ENCODE peak calls at places on chromosomes 4 and X, in four cellular contexts. U, O, V and E are unnamed samples.

GRCh38 chr4:102678107-102678506 is 82.7 kb downstream of the MANBA start:
- DNase-seq in V (no peak), U (no peak), O (no peak), E (no peak)

GRCh38 chr4:169243808-169244207 is 26.9 kb downstream of the SH3RF1 start:
- DNase-seq in U (no peak), V (no peak), O (peak; percentile 33), E (no peak)

GRCh38 chr4:114036426-114036825 is 57.0 kb upstream of the ARSJ start:
- DNase-seq in U (no peak), V (no peak), O (no peak), E (no peak)

GRCh38 chrX:101191217-101191750 is 28.3 kb upstream of the DRP2 start:
- DNase-seq in V (no peak), O (no peak), U (peak; percentile 41), E (peak; percentile 69)

GRCh38 chr4:19205853-19206252 is 1045.9 kb upstream of the SLIT2 start:
- DNase-seq in V (no peak), O (no peak), U (no peak), E (no peak)

GRCh38 chr4:17769406-17770174 is 11.8 kb downstream of the FAM184B start:
- DNase-seq in O (no peak), V (no peak), U (no peak), E (no peak)

GRCh38 chr4:87101543-87102199 is 118.7 kb downstream of the KLHL8 start:
- DNase-seq in V (no peak), U (no peak), O (no peak), E (no peak)

GRCh38 chr4:107870236-107870635 is 45.5 kb downstream of the SGMS2 start:
- DNase-seq in U (no peak), V (no peak), O (no peak), E (no peak)

GRCh38 chrX:130071611-130072349 is 38.5 kb downstream of the ELF4 start:
- DNase-seq in U (no peak), V (no peak), O (no peak), E (no peak)

DNA sequence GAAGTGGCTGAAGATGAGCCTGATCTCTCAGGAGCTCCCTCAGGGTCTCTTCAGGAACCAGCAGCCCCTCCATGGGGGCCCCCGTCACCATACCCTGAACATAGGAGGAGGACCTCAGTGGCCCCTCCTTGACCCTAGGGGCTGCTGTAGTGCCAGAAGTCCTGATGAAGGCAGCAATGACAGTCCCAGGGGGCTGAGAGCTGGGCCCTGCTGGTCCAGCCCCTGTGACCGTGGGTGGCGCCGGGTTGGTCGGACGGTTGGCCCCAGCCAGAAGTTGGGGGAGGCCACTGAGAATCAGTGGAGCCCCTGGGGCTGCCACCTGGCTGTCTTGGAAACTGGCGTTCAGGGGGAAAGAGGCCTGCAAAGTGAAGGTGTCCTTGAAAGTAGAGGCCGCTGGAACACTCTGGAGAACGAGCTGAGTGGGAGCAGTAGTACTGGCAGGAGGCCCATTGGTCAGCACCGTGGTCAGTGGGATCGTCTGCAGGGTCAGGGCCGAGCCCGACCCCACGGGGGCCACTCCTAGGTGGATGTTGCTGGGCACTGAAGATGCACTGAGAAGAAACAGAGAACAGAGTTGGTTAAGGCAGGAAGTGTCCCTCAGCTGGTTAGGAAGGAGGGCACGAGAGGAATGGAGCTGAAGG is 43.2 kb downstream of the ELF4 start:
- DNase-seq in V (no peak), U (no peak), O (no peak), E (no peak)
- H3K36me3 ChIP-seq in V (peaks cover 55% of the 10 kb centered on the region), U (peaks cover 67% of the 10 kb centered on the region), O (peaks cover 5% of the 10 kb centered on the region), E (no peaks in the 10 kb centered on the region)

GRCh38 chr4:185813133-185813532 is 1.1 kb upstream of the SORBS2 start:
- DNase-seq in O (no peak), U (no peak), V (no peak), E (no peak)

GRCh38 chr4:185805979-185806378 is 6.0 kb downstream of the SORBS2 start:
- DNase-seq in V (no peak), U (no peak), O (no peak), E (no peak)

GRCh38 chr4:185809517-185810071 is 2.4 kb downstream of the SORBS2 start:
- DNase-seq in O (no peak), V (no peak), U (no peak), E (no peak)

GRCh38 chr4:185811509-185812364 is at the start of gene SORBS2:
- DNase-seq in V (no peak), O (peak; percentile 9), U (peak; percentile 59), E (peak; percentile 80)

GRCh38 chr4:185810746-185811508 is 1.1 kb downstream of the SORBS2 start:
- DNase-seq in V (no peak), O (no peak), U (no peak), E (no peak)
- H3K4me1 ChIP-seq in V (no peaks in the 10 kb centered on the region), O (no peaks in the 10 kb centered on the region), U (no peaks in the 10 kb centered on the region), E (no peaks in the 10 kb centered on the region)

DNA sequence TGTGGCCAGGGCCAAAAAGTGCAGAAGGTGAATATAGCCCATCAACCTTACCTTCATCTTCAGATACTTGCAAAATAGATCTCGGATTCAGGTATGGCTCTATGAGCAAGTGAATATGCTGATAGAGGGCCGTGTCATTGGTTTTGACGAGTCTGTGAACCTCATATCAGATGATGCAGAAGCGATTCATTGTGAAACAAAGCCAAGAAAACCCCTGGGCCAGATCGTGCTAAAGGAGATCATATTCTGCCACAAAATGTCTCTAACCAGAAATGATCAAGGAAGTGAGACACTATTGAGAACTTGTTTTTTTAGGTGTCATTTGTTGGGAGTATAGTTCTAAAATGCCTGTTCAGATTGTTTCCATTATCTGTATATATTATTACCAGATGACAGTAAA is 48.3 kb downstream of the PDK3 start:
- DNase-seq in V (no peak), O (no peak), U (no peak), E (no peak)
- H3K36me3 ChIP-seq in V (peaks cover 3% of the 10 kb centered on the region), O (no peaks in the 10 kb centered on the region), U (no peaks in the 10 kb centered on the region), E (no peaks in the 10 kb centered on the region)

GRCh38 chr4:186807131-186807530 is 83.5 kb upstream of the FAT1 start:
- DNase-seq in U (no peak), V (no peak), O (no peak), E (no peak)

GRCh38 chr4:186807809-186808634 is 84.4 kb upstream of the FAT1 start:
- DNase-seq in V (no peak), U (no peak), O (no peak), E (no peak)

GRCh38 chr4:186806679-186807078 is 83.0 kb upstream of the FAT1 start:
- DNase-seq in V (no peak), U (no peak), O (no peak), E (no peak)

GRCh38 chr4:186808635-186809018 is 85.0 kb upstream of the FAT1 start:
- DNase-seq in V (no peak), O (no peak), U (no peak), E (peak; percentile 38)

DNA sequence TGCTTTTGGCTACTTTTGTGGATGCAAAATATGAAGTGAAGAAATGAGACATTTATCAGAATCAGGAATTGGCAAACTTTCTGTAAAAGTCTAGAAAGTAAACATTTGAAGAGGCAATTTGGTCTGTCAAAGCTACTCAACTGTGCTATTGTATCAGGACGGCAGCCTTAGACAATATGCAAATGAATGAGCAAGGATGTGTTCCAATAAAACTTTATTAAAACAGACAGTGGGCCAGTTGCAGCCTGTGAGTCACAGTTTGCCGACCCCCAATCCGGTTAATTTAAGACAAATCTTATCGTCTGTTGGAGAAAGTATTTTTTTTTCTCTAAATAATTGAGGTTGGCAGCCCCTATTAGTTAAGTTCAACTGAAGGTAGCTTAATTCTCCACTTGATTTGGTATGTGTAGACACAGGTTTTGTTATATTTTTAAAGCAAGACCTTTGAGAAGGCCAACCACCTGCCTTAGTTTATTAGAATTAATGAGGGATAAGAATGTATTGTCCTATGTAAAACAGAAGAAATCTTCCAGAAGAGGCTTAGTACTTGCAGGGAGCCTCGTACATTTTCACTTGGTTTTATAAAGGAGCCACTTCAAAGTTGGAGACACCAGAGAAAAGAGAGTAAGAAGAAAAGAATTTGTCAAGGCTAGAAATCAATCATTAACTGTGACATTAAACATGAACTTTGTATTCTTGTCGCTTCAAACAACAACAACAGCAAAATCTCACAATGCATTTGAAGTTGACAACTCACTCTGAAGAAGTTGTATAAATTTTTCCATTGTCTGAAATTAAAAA is 81.6 kb upstream of the FAT1 start:
- DNase-seq in V (no peak), O (no peak), U (no peak), E (no peak)
- H3K4me1 ChIP-seq in V (no peaks in the 10 kb centered on the region), O (peaks cover 7% of the 10 kb centered on the region), U (no peaks in the 10 kb centered on the region), E (no peaks in the 10 kb centered on the region)

DNA sequence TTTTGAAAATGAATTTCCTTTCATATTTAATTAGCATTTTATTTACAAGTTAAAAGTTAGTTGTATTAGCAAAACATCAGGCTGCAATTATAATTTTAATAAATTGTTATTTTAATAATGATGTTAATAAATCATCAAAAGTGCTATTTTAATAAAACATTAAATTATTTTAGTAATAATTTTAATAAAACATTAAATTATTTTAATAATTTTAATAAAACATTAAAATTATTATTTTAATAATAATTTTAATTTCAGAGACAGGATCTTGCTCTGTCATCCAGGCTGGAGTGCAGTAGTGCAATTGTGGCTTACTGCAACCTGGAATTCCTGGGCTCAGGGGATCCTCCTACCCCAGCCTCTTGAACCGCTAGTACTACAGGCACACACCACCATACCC is 10.8 kb downstream of the RAP2C start:
- DNase-seq in U (no peak), O (no peak), V (no peak), E (no peak)
- H3K36me3 ChIP-seq in U (peaks cover 30% of the 10 kb centered on the region), O (peaks cover 8% of the 10 kb centered on the region), V (no peaks in the 10 kb centered on the region), E (no peaks in the 10 kb centered on the region)

GRCh38 chr4:145481942-145482208 is 222 bp downstream of the SMAD1 start:
- DNase-seq in O (no peak), V (no peak), U (no peak), E (no peak)
- H3K4me1 ChIP-seq in O (peaks cover 27% of the 10 kb centered on the region), V (no peaks in the 10 kb centered on the region), U (peaks cover 26% of the 10 kb centered on the region), E (peaks cover 33% of the 10 kb centered on the region)

GRCh38 chr4:7811536-7812190 is 128.0 kb downstream of the AFAP1 start:
- DNase-seq in O (no peak), U (peak; percentile 53), V (peak; percentile 48), E (no peak)
- H3K36me3 ChIP-seq in O (peaks cover 28% of the 10 kb centered on the region), U (peaks cover 25% of the 10 kb centered on the region), V (peaks cover 53% of the 10 kb centered on the region), E (no peaks in the 10 kb centered on the region)

GRCh38 chr4:184450045-184450444 is 24.3 kb downstream of the IRF2 start:
- DNase-seq in U (no peak), O (peak; percentile 40), V (no peak), E (no peak)
- H3K4me1 ChIP-seq in U (peaks cover 88% of the 10 kb centered on the region), O (peaks cover 66% of the 10 kb centered on the region), V (no peaks in the 10 kb centered on the region), E (peaks cover 98% of the 10 kb centered on the region)

GRCh38 chrX:48958635-48959094 is 1.3 kb upstream of the OTUD5 start:
- DNase-seq in V (no peak), U (no peak), O (peak; percentile 31), E (no peak)

GRCh38 chrX:48957477-48957826 is at the start of gene OTUD5:
- DNase-seq in O (peak; percentile 85), V (peak; percentile 19), U (peak; percentile 80), E (peak; percentile 61)

GRCh38 chrX:48961585-48962091 is 4.2 kb upstream of the OTUD5 start:
- DNase-seq in U (no peak), O (no peak), V (no peak), E (no peak)

GRCh38 chrX:48957827-48958634 is 624 bp upstream of the OTUD5 start:
- DNase-seq in V (peak; percentile 91), O (peak; percentile 97), U (peak; percentile 96), E (peak; percentile 94)

GRCh38 chrX:48960291-48960690 is 2.9 kb upstream of the OTUD5 start:
- DNase-seq in O (no peak), V (no peak), U (no peak), E (no peak)
- H3K36me3 ChIP-seq in O (peaks cover 6% of the 10 kb centered on the region), V (peaks cover 6% of the 10 kb centered on the region), U (peaks cover 5% of the 10 kb centered on the region), E (peaks cover 4% of the 10 kb centered on the region)